ENCODE peak calls at places on chromosomes 16 and 17, in four cellular contexts. One of them, this sample, is unnamed. For H3K9me3, the result is how much of the 10 kb centered on the place peaks cover.

GRCh38 chr17:29855686-29856085 is 74.3 kb downstream of the SSH2 start:
- DNase-seq in naive thymus-derived CD4-positive, alpha-beta T cell: no peak
- DNase-seq in prostate gland: no peak
- DNase-seq in Karpas-422: no peak
- DNase-seq in this sample: no peak

GRCh38 chr16:67421030-67421429 is 4.8 kb upstream of the ZDHHC1 start:
- DNase-seq in naive thymus-derived CD4-positive, alpha-beta T cell: no peak
- DNase-seq in prostate gland: no peak
- DNase-seq in Karpas-422: no peak
- DNase-seq in this sample: no peak

GRCh38 chr16:53904533-53904932 is 200.6 kb downstream of the FTO start:
- DNase-seq in naive thymus-derived CD4-positive, alpha-beta T cell: no peak
- DNase-seq in prostate gland: no peak
- DNase-seq in Karpas-422: no peak
- DNase-seq in this sample: no peak

GRCh38 chr17:41329279-41329925 is 13.9 kb upstream of the KRTAP17-1 start:
- DNase-seq in naive thymus-derived CD4-positive, alpha-beta T cell: no peak
- DNase-seq in prostate gland: peak
- DNase-seq in Karpas-422: peak
- DNase-seq in this sample: no peak

GRCh38 chr16:48537909-48538745 is 71.9 kb downstream of the N4BP1 start:
- DNase-seq in naive thymus-derived CD4-positive, alpha-beta T cell: no peak
- DNase-seq in prostate gland: peak
- DNase-seq in Karpas-422: no peak
- DNase-seq in this sample: no peak

GRCh38 chr16:27505297-27506236 is 44.1 kb downstream of the GTF3C1 start:
- DNase-seq in naive thymus-derived CD4-positive, alpha-beta T cell: no peak
- DNase-seq in prostate gland: peak
- DNase-seq in Karpas-422: no peak
- DNase-seq in this sample: no peak

GRCh38 chr17:1328437-1328836 is 49.0 kb downstream of the TRARG1 start:
- DNase-seq in naive thymus-derived CD4-positive, alpha-beta T cell: no peak
- DNase-seq in prostate gland: no peak
- DNase-seq in Karpas-422: no peak
- DNase-seq in this sample: no peak

GRCh38 chr17:40480501-40481003 is 20.9 kb downstream of the TNS4 start:
- DNase-seq in naive thymus-derived CD4-positive, alpha-beta T cell: peak
- DNase-seq in prostate gland: no peak
- DNase-seq in Karpas-422: no peak
- DNase-seq in this sample: peak

GRCh38 chr17:30819941-30820705 is 4.4 kb downstream of the CRLF3 start:
- DNase-seq in naive thymus-derived CD4-positive, alpha-beta T cell: no peak
- DNase-seq in prostate gland: no peak
- DNase-seq in Karpas-422: no peak
- DNase-seq in this sample: no peak

GRCh38 chr16:23079683-23080221 is 69.5 kb downstream of the USP31 start:
- DNase-seq in naive thymus-derived CD4-positive, alpha-beta T cell: no peak
- DNase-seq in prostate gland: peak
- DNase-seq in Karpas-422: no peak
- DNase-seq in this sample: no peak

GRCh38 chr17:33874617-33875060 is 380.4 kb upstream of the CCL2 start:
- DNase-seq in naive thymus-derived CD4-positive, alpha-beta T cell: no peak
- DNase-seq in prostate gland: no peak
- DNase-seq in Karpas-422: peak
- DNase-seq in this sample: no peak

GRCh38 chr16:13333336-13333735 is 431.9 kb downstream of the SHISA9 start:
- DNase-seq in naive thymus-derived CD4-positive, alpha-beta T cell: no peak
- DNase-seq in prostate gland: no peak
- DNase-seq in Karpas-422: no peak
- DNase-seq in this sample: no peak

GRCh38 chr16:81123092-81123852 is 27.1 kb upstream of the GCSH start:
- DNase-seq in naive thymus-derived CD4-positive, alpha-beta T cell: no peak
- DNase-seq in prostate gland: no peak
- DNase-seq in Karpas-422: no peak
- DNase-seq in this sample: no peak

GRCh38 chr17:12395733-12396354 is 269.8 kb upstream of the MYOCD start:
- DNase-seq in naive thymus-derived CD4-positive, alpha-beta T cell: no peak
- DNase-seq in prostate gland: no peak
- DNase-seq in Karpas-422: peak
- DNase-seq in this sample: no peak

GRCh38 chr16:19223235-19223847 is 55.3 kb downstream of the SYT17 start:
- DNase-seq in naive thymus-derived CD4-positive, alpha-beta T cell: no peak
- DNase-seq in prostate gland: no peak
- DNase-seq in Karpas-422: peak
- DNase-seq in this sample: no peak

GRCh38 chr16:84739349-84740124 is 39.7 kb downstream of the USP10 start:
- DNase-seq in naive thymus-derived CD4-positive, alpha-beta T cell: no peak
- DNase-seq in prostate gland: no peak
- DNase-seq in Karpas-422: no peak
- DNase-seq in this sample: no peak

GRCh38 chr16:12688972-12689850 is 114.5 kb downstream of the CPPED1 start:
- DNase-seq in naive thymus-derived CD4-positive, alpha-beta T cell: peak
- DNase-seq in prostate gland: no peak
- DNase-seq in Karpas-422: no peak
- DNase-seq in this sample: no peak

GRCh38 chr17:45127583-45128300 is 4.6 kb downstream of the PLCD3 start:
- DNase-seq in naive thymus-derived CD4-positive, alpha-beta T cell: no peak
- DNase-seq in prostate gland: peak
- DNase-seq in Karpas-422: no peak
- DNase-seq in this sample: no peak

GRCh38 chr16:1137604-1138003 is 15.3 kb upstream of the CACNA1H start:
- DNase-seq in naive thymus-derived CD4-positive, alpha-beta T cell: no peak
- DNase-seq in prostate gland: no peak
- DNase-seq in Karpas-422: no peak
- DNase-seq in this sample: no peak

GRCh38 chr17:75346906-75347305 is 57.7 kb upstream of the SLC25A19 start:
- DNase-seq in naive thymus-derived CD4-positive, alpha-beta T cell: no peak
- DNase-seq in prostate gland: no peak
- DNase-seq in Karpas-422: peak
- DNase-seq in this sample: no peak

GRCh38 chr17:231966-232807 is 50.7 kb upstream of the DOC2B start:
- DNase-seq in naive thymus-derived CD4-positive, alpha-beta T cell: no peak
- DNase-seq in prostate gland: no peak
- DNase-seq in Karpas-422: no peak
- DNase-seq in this sample: no peak

GRCh38 chr16:65776639-65777183 is 589.8 kb upstream of the CDH5 start:
- DNase-seq in naive thymus-derived CD4-positive, alpha-beta T cell: no peak
- DNase-seq in prostate gland: no peak
- DNase-seq in Karpas-422: no peak
- DNase-seq in this sample: no peak

GRCh38 chr16:68642436-68643064 is 2.6 kb upstream of the CDH3 start:
- DNase-seq in naive thymus-derived CD4-positive, alpha-beta T cell: no peak
- DNase-seq in prostate gland: no peak
- DNase-seq in Karpas-422: no peak
- DNase-seq in this sample: no peak

GRCh38 chr17:29019475-29020181 is 13.8 kb upstream of the SEZ6 start:
- DNase-seq in naive thymus-derived CD4-positive, alpha-beta T cell: no peak
- DNase-seq in prostate gland: no peak
- DNase-seq in Karpas-422: no peak
- DNase-seq in this sample: no peak

GRCh38 chr17:17900615-17901520 is 64.1 kb upstream of the SREBF1 start:
- DNase-seq in naive thymus-derived CD4-positive, alpha-beta T cell: no peak
- DNase-seq in prostate gland: peak
- DNase-seq in Karpas-422: no peak
- DNase-seq in this sample: no peak

GRCh38 chr16:35182043-35182677 is 1722.7 kb downstream of the TP53TG3F start:
- DNase-seq in naive thymus-derived CD4-positive, alpha-beta T cell: no peak
- DNase-seq in prostate gland: no peak
- DNase-seq in Karpas-422: no peak
- DNase-seq in this sample: no peak

GRCh38 chr16:35180970-35181369 is 1721.6 kb downstream of the TP53TG3F start:
- DNase-seq in naive thymus-derived CD4-positive, alpha-beta T cell: no peak
- DNase-seq in prostate gland: no peak
- DNase-seq in Karpas-422: no peak
- DNase-seq in this sample: no peak

GRCh38 chr16:35182943-35183550 is 1723.6 kb downstream of the TP53TG3F start:
- DNase-seq in naive thymus-derived CD4-positive, alpha-beta T cell: no peak
- DNase-seq in prostate gland: no peak
- DNase-seq in Karpas-422: no peak
- DNase-seq in this sample: no peak

GRCh38 chr16:35184356-35184870 is 1725.0 kb downstream of the TP53TG3F start:
- DNase-seq in naive thymus-derived CD4-positive, alpha-beta T cell: no peak
- DNase-seq in prostate gland: no peak
- DNase-seq in Karpas-422: no peak
- DNase-seq in this sample: no peak

GRCh38 chr16:35181422-35182030 is 1722.1 kb downstream of the TP53TG3F start:
- DNase-seq in naive thymus-derived CD4-positive, alpha-beta T cell: no peak
- DNase-seq in prostate gland: no peak
- DNase-seq in Karpas-422: no peak
- DNase-seq in this sample: no peak
- H3K9me3 ChIP-seq in naive thymus-derived CD4-positive, alpha-beta T cell: under half
- H3K9me3 ChIP-seq in prostate gland: under half
- H3K9me3 ChIP-seq in Karpas-422: under half
- H3K9me3 ChIP-seq in this sample: under half

GRCh38 chr16:35516971-35517370 is 2057.6 kb downstream of the TP53TG3F start:
- DNase-seq in naive thymus-derived CD4-positive, alpha-beta T cell: no peak
- DNase-seq in prostate gland: no peak
- DNase-seq in Karpas-422: no peak
- DNase-seq in this sample: no peak
- H3K9me3 ChIP-seq in naive thymus-derived CD4-positive, alpha-beta T cell: under half
- H3K9me3 ChIP-seq in prostate gland: under half
- H3K9me3 ChIP-seq in Karpas-422: under half
- H3K9me3 ChIP-seq in this sample: under half

GRCh38 chr17:57035971-57036481 is 49.0 kb upstream of the AKAP1 start:
- DNase-seq in naive thymus-derived CD4-positive, alpha-beta T cell: no peak
- DNase-seq in prostate gland: peak
- DNase-seq in Karpas-422: no peak
- DNase-seq in this sample: no peak

GRCh38 chr17:57037401-57037800 is 47.6 kb upstream of the AKAP1 start:
- DNase-seq in naive thymus-derived CD4-positive, alpha-beta T cell: no peak
- DNase-seq in prostate gland: no peak
- DNase-seq in Karpas-422: no peak
- DNase-seq in this sample: no peak

GRCh38 chr17:57033296-57033695 is 51.8 kb upstream of the AKAP1 start:
- DNase-seq in naive thymus-derived CD4-positive, alpha-beta T cell: no peak
- DNase-seq in prostate gland: peak
- DNase-seq in Karpas-422: peak
- DNase-seq in this sample: no peak

GRCh38 chr17:57032343-57032742 is 52.7 kb upstream of the AKAP1 start:
- DNase-seq in naive thymus-derived CD4-positive, alpha-beta T cell: no peak
- DNase-seq in prostate gland: peak
- DNase-seq in Karpas-422: no peak
- DNase-seq in this sample: no peak

DNA sequence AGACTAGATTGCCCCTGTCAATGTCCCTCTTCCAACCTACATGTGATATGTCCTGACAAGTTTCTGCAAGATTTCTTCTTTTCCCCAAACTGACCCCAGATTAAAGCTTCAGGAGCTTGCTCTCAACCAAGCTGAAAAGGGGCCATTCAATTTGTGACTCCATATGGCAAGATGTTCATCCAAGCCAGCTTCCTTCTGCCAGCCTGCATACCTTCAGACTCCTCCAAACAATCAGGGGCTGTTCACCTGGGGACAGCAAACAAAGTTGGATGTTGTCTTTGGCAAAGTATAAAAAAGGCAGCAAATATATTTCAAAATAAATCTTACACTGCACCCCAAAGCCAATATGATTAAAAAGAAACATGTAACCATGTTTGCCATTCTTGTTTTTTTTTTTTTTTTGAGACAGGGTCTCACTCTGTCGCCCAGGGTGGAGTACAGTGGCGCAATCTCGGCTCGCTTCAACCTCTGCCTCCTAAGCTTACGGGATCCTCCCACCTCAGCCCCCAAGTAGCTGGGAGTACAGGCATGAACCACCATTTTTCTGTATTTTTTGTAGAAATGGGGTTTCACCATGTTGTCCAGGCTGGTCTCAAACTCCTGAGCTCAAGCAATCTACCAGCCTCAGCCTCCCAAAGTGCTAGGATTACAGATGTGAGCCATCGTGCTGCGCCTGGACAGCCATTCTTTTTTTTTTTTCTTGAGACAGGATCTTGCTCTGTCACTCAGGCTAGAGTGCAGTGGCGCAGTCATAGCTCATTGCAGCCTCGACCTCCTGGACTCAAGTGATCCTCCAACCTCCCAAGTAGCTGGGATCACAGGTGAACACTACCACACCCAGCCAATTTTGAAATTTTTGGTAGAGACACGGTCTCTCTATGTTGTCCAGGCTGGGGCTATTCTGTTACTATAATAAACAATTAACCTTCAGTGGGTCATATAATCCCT is 50.0 kb upstream of the AKAP1 start:
- DNase-seq in naive thymus-derived CD4-positive, alpha-beta T cell: no peak
- DNase-seq in prostate gland: peak
- DNase-seq in Karpas-422: no peak
- DNase-seq in this sample: no peak
- H3K9me3 ChIP-seq in naive thymus-derived CD4-positive, alpha-beta T cell: under half
- H3K9me3 ChIP-seq in prostate gland: under half
- H3K9me3 ChIP-seq in Karpas-422: under half
- H3K9me3 ChIP-seq in this sample: under half

DNA sequence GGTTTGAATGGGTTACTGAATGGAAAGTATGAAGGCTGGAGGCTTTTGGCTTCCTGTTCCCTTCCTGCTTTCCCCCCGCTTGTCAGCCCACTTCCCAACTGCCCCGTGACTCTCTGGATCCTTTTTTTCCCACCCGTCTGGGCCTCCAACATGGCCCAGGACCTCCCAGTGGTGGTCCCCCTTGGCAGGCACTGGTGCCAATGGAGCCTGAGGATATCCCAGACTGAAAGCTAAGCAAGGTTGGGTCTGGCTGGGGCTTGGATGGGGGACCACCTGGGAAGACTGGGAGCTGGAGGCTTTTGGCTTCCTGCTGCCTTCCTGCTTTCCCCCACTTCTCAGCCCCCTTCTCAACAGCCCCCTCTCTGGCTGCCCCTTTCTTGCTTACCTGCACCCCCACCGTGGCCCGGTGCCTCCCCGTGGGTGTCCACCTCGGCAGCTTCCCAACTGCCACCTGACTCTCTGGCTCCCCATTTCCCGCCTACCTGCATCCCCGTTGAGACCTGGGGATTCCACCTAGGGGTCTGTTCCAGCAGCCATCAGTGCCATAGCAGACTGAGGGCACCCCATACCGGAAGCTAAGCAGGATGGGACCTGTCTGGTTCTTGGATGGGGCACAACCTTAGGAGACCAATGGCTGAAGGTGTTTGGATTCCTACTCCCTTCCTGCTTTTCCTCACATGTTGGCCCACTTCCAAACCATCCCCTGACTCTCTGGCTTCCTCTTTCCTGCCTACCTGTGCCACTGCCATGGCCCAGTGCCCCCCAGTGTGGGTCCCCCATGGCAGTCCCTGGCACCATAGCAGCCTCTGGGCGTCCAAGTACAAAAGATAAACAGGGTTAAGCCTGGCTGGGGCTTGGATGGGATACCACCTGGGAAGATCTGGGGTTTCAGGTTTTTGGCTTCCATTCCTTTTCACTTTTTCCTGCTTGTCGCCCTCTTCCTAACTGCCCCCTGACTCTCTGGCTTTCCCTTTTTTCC is 2295.3 kb downstream of the TP53TG3F start:
- DNase-seq in naive thymus-derived CD4-positive, alpha-beta T cell: no peak
- DNase-seq in prostate gland: no peak
- DNase-seq in Karpas-422: no peak
- DNase-seq in this sample: no peak
- H3K9me3 ChIP-seq in naive thymus-derived CD4-positive, alpha-beta T cell: half or more
- H3K9me3 ChIP-seq in prostate gland: under half
- H3K9me3 ChIP-seq in Karpas-422: under half
- H3K9me3 ChIP-seq in this sample: under half